ENCODE peak calls at places on chromosome 21, in nine cellular contexts. One of them, this sample, is unnamed.

GRCh38 chr21:39951183-39952101 is 84.2 kb downstream of the PCP4 start:
- DNase-seq in right lobe of liver: no peak
- DNase-seq in PC-9: no peak
- DNase-seq in ovary: no peak
- DNase-seq in neural progenitor cell: peak; percentile 9
- DNase-seq in upper lobe of right lung: no peak
- DNase-seq in HCT116: no peak
- DNase-seq in fibroblast of lung: no peak
- DNase-seq in lung: no peak
- DNase-seq in this sample: no peak

GRCh38 chr21:33966324-33966949 is 50.8 kb upstream of the ATP5PO start:
- DNase-seq in right lobe of liver: no peak
- DNase-seq in PC-9: no peak
- DNase-seq in ovary: no peak
- DNase-seq in neural progenitor cell: no peak
- DNase-seq in upper lobe of right lung: no peak
- DNase-seq in HCT116: no peak
- DNase-seq in fibroblast of lung: no peak
- DNase-seq in lung: no peak
- DNase-seq in this sample: no peak

GRCh38 chr21:29190920-29191319 is 60.5 kb downstream of the MAP3K7CL start:
- DNase-seq in right lobe of liver: no peak
- DNase-seq in PC-9: no peak
- DNase-seq in ovary: no peak
- DNase-seq in neural progenitor cell: no peak
- DNase-seq in upper lobe of right lung: no peak
- DNase-seq in HCT116: no peak
- DNase-seq in fibroblast of lung: peak; percentile 73
- DNase-seq in lung: no peak
- DNase-seq in this sample: no peak

GRCh38 chr21:44773291-44773932 is 28.2 kb downstream of the UBE2G2 start:
- DNase-seq in right lobe of liver: no peak
- DNase-seq in PC-9: no peak
- DNase-seq in ovary: no peak
- DNase-seq in neural progenitor cell: no peak
- DNase-seq in upper lobe of right lung: peak; percentile 49
- DNase-seq in HCT116: no peak
- DNase-seq in fibroblast of lung: no peak
- DNase-seq in lung: no peak
- DNase-seq in this sample: peak; percentile 61

GRCh38 chr21:31196724-31197123 is 147.3 kb downstream of the TIAM1 start:
- DNase-seq in right lobe of liver: no peak
- DNase-seq in PC-9: no peak
- DNase-seq in ovary: no peak
- DNase-seq in neural progenitor cell: no peak
- DNase-seq in upper lobe of right lung: no peak
- DNase-seq in HCT116: no peak
- DNase-seq in fibroblast of lung: no peak
- DNase-seq in lung: no peak
- DNase-seq in this sample: no peak

GRCh38 chr21:15010645-15011044 is 54.2 kb downstream of the NRIP1 start:
- DNase-seq in right lobe of liver: no peak
- DNase-seq in PC-9: no peak
- DNase-seq in ovary: no peak
- DNase-seq in neural progenitor cell: no peak
- DNase-seq in upper lobe of right lung: no peak
- DNase-seq in HCT116: no peak
- DNase-seq in fibroblast of lung: peak; percentile 28
- DNase-seq in lung: no peak
- DNase-seq in this sample: no peak

GRCh38 chr21:15279484-15279883 is 214.7 kb upstream of the NRIP1 start:
- DNase-seq in right lobe of liver: no peak
- DNase-seq in PC-9: no peak
- DNase-seq in ovary: no peak
- DNase-seq in neural progenitor cell: no peak
- DNase-seq in upper lobe of right lung: no peak
- DNase-seq in HCT116: no peak
- DNase-seq in fibroblast of lung: no peak
- DNase-seq in lung: no peak
- DNase-seq in this sample: no peak

GRCh38 chr21:42298237-42298636 is 17.0 kb downstream of the TFF3 start:
- DNase-seq in right lobe of liver: no peak
- DNase-seq in PC-9: peak; percentile 47
- DNase-seq in ovary: no peak
- DNase-seq in neural progenitor cell: no peak
- DNase-seq in upper lobe of right lung: no peak
- DNase-seq in HCT116: no peak
- DNase-seq in fibroblast of lung: no peak
- DNase-seq in lung: no peak
- DNase-seq in this sample: no peak

GRCh38 chr21:44525431-44526095 is 14.4 kb downstream of the KRTAP10-1 start:
- DNase-seq in right lobe of liver: peak; percentile 12
- DNase-seq in PC-9: no peak
- DNase-seq in ovary: no peak
- DNase-seq in neural progenitor cell: no peak
- DNase-seq in upper lobe of right lung: peak; percentile 43
- DNase-seq in HCT116: no peak
- DNase-seq in fibroblast of lung: no peak
- DNase-seq in lung: no peak
- DNase-seq in this sample: no peak

GRCh38 chr21:34996304-34997081 is 52.6 kb downstream of the RUNX1 start:
- DNase-seq in right lobe of liver: no peak
- DNase-seq in PC-9: no peak
- DNase-seq in ovary: no peak
- DNase-seq in neural progenitor cell: no peak
- DNase-seq in upper lobe of right lung: peak; percentile 73
- DNase-seq in HCT116: no peak
- DNase-seq in fibroblast of lung: peak; percentile 71
- DNase-seq in lung: peak; percentile 42
- DNase-seq in this sample: no peak

GRCh38 chr21:33884361-33885157 is 31.0 kb downstream of the ATP5PO start:
- DNase-seq in right lobe of liver: no peak
- DNase-seq in PC-9: no peak
- DNase-seq in ovary: no peak
- DNase-seq in neural progenitor cell: no peak
- DNase-seq in upper lobe of right lung: no peak
- DNase-seq in HCT116: no peak
- DNase-seq in fibroblast of lung: peak; percentile 29
- DNase-seq in lung: no peak
- DNase-seq in this sample: no peak

GRCh38 chr21:14870841-14871126 is 194.0 kb downstream of the NRIP1 start:
- DNase-seq in right lobe of liver: no peak
- DNase-seq in PC-9: no peak
- DNase-seq in ovary: no peak
- DNase-seq in neural progenitor cell: no peak
- DNase-seq in upper lobe of right lung: no peak
- DNase-seq in HCT116: no peak
- DNase-seq in fibroblast of lung: no peak
- DNase-seq in lung: no peak
- DNase-seq in this sample: no peak

GRCh38 chr21:34523019-34523418 is 11.0 kb upstream of the KCNE1 start:
- DNase-seq in right lobe of liver: no peak
- DNase-seq in PC-9: no peak
- DNase-seq in ovary: no peak
- DNase-seq in neural progenitor cell: no peak
- DNase-seq in upper lobe of right lung: no peak
- DNase-seq in HCT116: no peak
- DNase-seq in fibroblast of lung: no peak
- DNase-seq in lung: no peak
- DNase-seq in this sample: no peak

GRCh38 chr21:25563399-25564116 is 43.7 kb downstream of the MRPL39 start:
- DNase-seq in right lobe of liver: no peak
- DNase-seq in PC-9: no peak
- DNase-seq in ovary: no peak
- DNase-seq in neural progenitor cell: no peak
- DNase-seq in upper lobe of right lung: no peak
- DNase-seq in HCT116: no peak
- DNase-seq in fibroblast of lung: peak; percentile 53
- DNase-seq in lung: no peak
- DNase-seq in this sample: no peak

GRCh38 chr21:42474043-42474831 is 21.8 kb downstream of the RSPH1 start:
- DNase-seq in right lobe of liver: peak; percentile 84
- DNase-seq in PC-9: peak; percentile 82
- DNase-seq in ovary: no peak
- DNase-seq in neural progenitor cell: no peak
- DNase-seq in upper lobe of right lung: peak; percentile 79
- DNase-seq in HCT116: peak; percentile 65
- DNase-seq in fibroblast of lung: no peak
- DNase-seq in lung: peak; percentile 70
- DNase-seq in this sample: peak; percentile 57

DNA sequence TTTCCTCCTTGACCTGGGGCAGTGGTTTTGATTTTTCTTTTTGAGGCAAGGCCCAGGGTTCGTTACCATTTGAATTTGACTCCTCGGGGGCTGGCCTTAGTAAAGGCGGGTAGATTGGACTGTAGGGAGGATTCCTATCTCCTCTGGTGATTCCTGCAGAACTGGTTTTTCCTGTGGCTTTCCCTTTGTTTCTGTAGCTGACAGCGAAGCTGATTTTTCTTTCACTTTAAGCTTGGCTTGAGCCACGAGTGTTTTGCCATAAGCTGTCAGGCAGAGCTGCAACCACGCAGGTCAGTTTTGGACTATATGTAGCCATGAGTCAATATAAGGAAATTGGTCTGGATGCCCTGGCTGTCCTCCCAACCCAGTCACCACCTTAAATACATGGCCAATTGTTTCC is 28.7 kb upstream of the KCNJ15 start:
- DNase-seq in right lobe of liver: no peak
- DNase-seq in PC-9: no peak
- DNase-seq in ovary: no peak
- DNase-seq in neural progenitor cell: no peak
- DNase-seq in upper lobe of right lung: no peak
- DNase-seq in HCT116: no peak
- DNase-seq in fibroblast of lung: no peak
- DNase-seq in lung: peak; percentile 43
- DNase-seq in this sample: peak; percentile 63
- H3K9me3 ChIP-seq in right lobe of liver: peaks cover 16% of the 10 kb centered on the region
- H3K9me3 ChIP-seq in PC-9: peaks cover 3% of the 10 kb centered on the region
- H3K9me3 ChIP-seq in ovary: no peaks in the 10 kb centered on the region
- H3K9me3 ChIP-seq in neural progenitor cell: peaks cover 17% of the 10 kb centered on the region
- H3K9me3 ChIP-seq in upper lobe of right lung: peaks cover 24% of the 10 kb centered on the region
- H3K9me3 ChIP-seq in HCT116: peaks cover 43% of the 10 kb centered on the region
- H3K9me3 ChIP-seq in fibroblast of lung: no peaks in the 10 kb centered on the region
- H3K9me3 ChIP-seq in lung: peaks cover 12% of the 10 kb centered on the region
- H3K9me3 ChIP-seq in this sample: no peaks in the 10 kb centered on the region

GRCh38 chr21:46244602-46245001 is 16.0 kb upstream of the LSS start:
- DNase-seq in right lobe of liver: no peak
- DNase-seq in PC-9: no peak
- DNase-seq in ovary: no peak
- DNase-seq in neural progenitor cell: no peak
- DNase-seq in upper lobe of right lung: no peak
- DNase-seq in HCT116: no peak
- DNase-seq in fibroblast of lung: no peak
- DNase-seq in lung: no peak
- DNase-seq in this sample: no peak

GRCh38 chr21:46245213-46245915 is 16.8 kb upstream of the LSS start:
- DNase-seq in right lobe of liver: no peak
- DNase-seq in PC-9: no peak
- DNase-seq in ovary: no peak
- DNase-seq in neural progenitor cell: no peak
- DNase-seq in upper lobe of right lung: no peak
- DNase-seq in HCT116: no peak
- DNase-seq in fibroblast of lung: no peak
- DNase-seq in lung: no peak
- DNase-seq in this sample: no peak

GRCh38 chr21:46246345-46246744 is 17.8 kb upstream of the LSS start:
- DNase-seq in right lobe of liver: no peak
- DNase-seq in PC-9: no peak
- DNase-seq in ovary: no peak
- DNase-seq in neural progenitor cell: no peak
- DNase-seq in upper lobe of right lung: no peak
- DNase-seq in HCT116: no peak
- DNase-seq in fibroblast of lung: no peak
- DNase-seq in lung: no peak
- DNase-seq in this sample: no peak

GRCh38 chr21:46243325-46243724 is 14.8 kb upstream of the LSS start:
- DNase-seq in right lobe of liver: no peak
- DNase-seq in PC-9: no peak
- DNase-seq in ovary: no peak
- DNase-seq in neural progenitor cell: no peak
- DNase-seq in upper lobe of right lung: no peak
- DNase-seq in HCT116: no peak
- DNase-seq in fibroblast of lung: no peak
- DNase-seq in lung: no peak
- DNase-seq in this sample: no peak

GRCh38 chr21:46243865-46244490 is 15.4 kb upstream of the LSS start:
- DNase-seq in right lobe of liver: no peak
- DNase-seq in PC-9: no peak
- DNase-seq in ovary: no peak
- DNase-seq in neural progenitor cell: no peak
- DNase-seq in upper lobe of right lung: no peak
- DNase-seq in HCT116: no peak
- DNase-seq in fibroblast of lung: no peak
- DNase-seq in lung: no peak
- DNase-seq in this sample: no peak
- H3K36me3 ChIP-seq in right lobe of liver: peaks cover 57% of the 10 kb centered on the region
- H3K36me3 ChIP-seq in PC-9: no peaks in the 10 kb centered on the region
- H3K36me3 ChIP-seq in ovary: no peaks in the 10 kb centered on the region
- H3K36me3 ChIP-seq in neural progenitor cell: peaks cover 17% of the 10 kb centered on the region
- H3K36me3 ChIP-seq in upper lobe of right lung: peaks cover 100% of the 10 kb centered on the region
- H3K36me3 ChIP-seq in HCT116: peaks cover 82% of the 10 kb centered on the region
- H3K36me3 ChIP-seq in fibroblast of lung: peaks cover 36% of the 10 kb centered on the region
- H3K36me3 ChIP-seq in lung: peaks cover 61% of the 10 kb centered on the region
- H3K36me3 ChIP-seq in this sample: peaks cover 11% of the 10 kb centered on the region

DNA sequence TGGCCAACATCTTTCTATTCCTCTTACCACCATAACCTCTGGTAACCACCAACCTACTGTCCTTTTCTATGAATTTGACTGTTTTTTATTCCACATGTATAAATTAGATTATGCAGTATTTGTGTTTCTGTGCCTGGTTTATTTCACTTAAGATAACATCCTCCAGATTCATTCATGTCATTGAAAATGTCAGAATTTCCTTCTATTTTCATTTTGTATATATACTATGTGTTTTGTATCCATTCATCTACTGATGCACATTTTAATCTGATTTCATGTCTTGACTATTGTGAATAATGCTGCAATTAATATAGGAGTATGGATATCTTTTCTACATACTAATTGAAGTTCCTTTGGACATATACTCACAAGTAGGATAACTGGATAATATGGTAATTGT is 403.2 kb downstream of the NCAM2 start:
- DNase-seq in right lobe of liver: no peak
- DNase-seq in PC-9: no peak
- DNase-seq in ovary: no peak
- DNase-seq in neural progenitor cell: no peak
- DNase-seq in upper lobe of right lung: no peak
- DNase-seq in HCT116: no peak
- DNase-seq in fibroblast of lung: no peak
- DNase-seq in lung: no peak
- DNase-seq in this sample: no peak
- H3K9me3 ChIP-seq in right lobe of liver: no peaks in the 10 kb centered on the region
- H3K9me3 ChIP-seq in PC-9: no peaks in the 10 kb centered on the region
- H3K9me3 ChIP-seq in ovary: no peaks in the 10 kb centered on the region
- H3K9me3 ChIP-seq in neural progenitor cell: no peaks in the 10 kb centered on the region
- H3K9me3 ChIP-seq in upper lobe of right lung: peaks cover 11% of the 10 kb centered on the region
- H3K9me3 ChIP-seq in HCT116: peaks cover 44% of the 10 kb centered on the region
- H3K9me3 ChIP-seq in fibroblast of lung: no peaks in the 10 kb centered on the region
- H3K9me3 ChIP-seq in lung: peaks cover 10% of the 10 kb centered on the region
- H3K9me3 ChIP-seq in this sample: no peaks in the 10 kb centered on the region

DNA sequence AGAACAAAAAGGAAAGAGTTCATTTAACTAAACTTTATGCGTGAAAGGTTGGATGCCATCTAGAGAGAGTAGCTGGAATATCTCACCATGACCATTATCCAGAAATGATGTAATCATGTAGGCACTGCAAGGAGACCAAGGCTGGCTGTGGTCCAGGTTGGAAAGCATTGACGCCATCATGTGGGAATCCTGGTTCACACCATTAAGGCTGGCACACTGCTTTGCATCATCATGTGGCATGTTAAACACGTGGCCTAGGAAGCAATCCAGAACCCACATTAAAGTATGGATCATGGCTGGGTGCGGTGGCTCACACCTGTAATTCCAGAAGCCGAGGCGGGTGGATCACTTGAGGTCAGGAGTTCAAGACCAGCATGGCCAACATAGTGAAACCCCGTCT is 4.3 kb downstream of the ADAMTS1 start:
- DNase-seq in right lobe of liver: no peak
- DNase-seq in PC-9: no peak
- DNase-seq in ovary: peak; percentile 50
- DNase-seq in neural progenitor cell: no peak
- DNase-seq in upper lobe of right lung: no peak
- DNase-seq in HCT116: no peak
- DNase-seq in fibroblast of lung: peak; percentile 86
- DNase-seq in lung: no peak
- DNase-seq in this sample: no peak
- H3K36me3 ChIP-seq in right lobe of liver: peaks cover 16% of the 10 kb centered on the region
- H3K36me3 ChIP-seq in PC-9: no peaks in the 10 kb centered on the region
- H3K36me3 ChIP-seq in ovary: no peaks in the 10 kb centered on the region
- H3K36me3 ChIP-seq in neural progenitor cell: peaks cover 6% of the 10 kb centered on the region
- H3K36me3 ChIP-seq in upper lobe of right lung: peaks cover 65% of the 10 kb centered on the region
- H3K36me3 ChIP-seq in HCT116: no peaks in the 10 kb centered on the region
- H3K36me3 ChIP-seq in fibroblast of lung: peaks cover 34% of the 10 kb centered on the region
- H3K36me3 ChIP-seq in lung: peaks cover 3% of the 10 kb centered on the region
- H3K36me3 ChIP-seq in this sample: no peaks in the 10 kb centered on the region

This sample was measured in prostate gland.